ENCODE peak calls at places on chromosomes 3 and 15, in eight cellular contexts. I is tibial artery, J is ACHN, P is brain microvascular endothelial cell, V is LoVo, Q is RWPE1, G is right cardiac atrium, A is HS-5. W is an unnamed sample.

GRCh38 chr3:109125902-109126301 is 8.0 kb upstream of the MORC1 start:
- DNase-seq in A (no peak), G (no peak), J (no peak), I (no peak), P (no peak), V (peak), Q (no peak), W (no peak)

GRCh38 chr3:45613781-45614180 is 19.2 kb downstream of the LIMD1 start:
- DNase-seq in I (no peak), G (no peak), P (no peak), Q (no peak), J (no peak), A (no peak), V (no peak), W (no peak)

GRCh38 chr15:35168464-35168863 is 83.4 kb upstream of the NANOGP8 start:
- DNase-seq in I (no peak), V (no peak), Q (peak), J (peak), P (peak), A (peak), G (no peak), W (no peak)

GRCh38 chr15:58873267-58873666 is 60.2 kb downstream of the SLTM start:
- DNase-seq in J (no peak), A (peak), Q (peak), P (peak), G (no peak), I (no peak), V (no peak), W (no peak)

GRCh38 chr3:128343287-128344045 is 123.2 kb downstream of the DNAJB8 start:
- DNase-seq in P (peak), J (peak), V (peak), I (no peak), Q (peak), G (no peak), A (peak), W (no peak)

GRCh38 chr15:101288905-101289513 is 6.0 kb downstream of the SNRPA1 start:
- DNase-seq in A (no peak), I (no peak), V (peak), P (peak), G (no peak), Q (peak), J (peak), W (no peak)

GRCh38 chr3:111714305-111714704 is 119.2 kb upstream of the ZBED2 start:
- DNase-seq in P (no peak), Q (no peak), I (no peak), J (peak), G (no peak), V (no peak), A (no peak), W (no peak)

GRCh38 chr15:98067339-98067738 is 106.8 kb downstream of the ARRDC4 start:
- DNase-seq in P (no peak), J (no peak), V (no peak), A (peak), G (no peak), Q (no peak), I (no peak), W (no peak)

GRCh38 chr15:100727291-100727851 is 125.0 kb downstream of the ASB7 start:
- DNase-seq in P (no peak), Q (peak), J (no peak), A (no peak), G (no peak), I (peak), V (no peak), W (peak)

GRCh38 chr3:195907730-195908438 is 467 bp downstream of the TNK2 start:
- DNase-seq in P (no peak), J (no peak), A (no peak), G (peak), I (peak), V (no peak), Q (no peak), W (peak)

GRCh38 chr3:177126015-177126773 is 71.1 kb downstream of the TBL1XR1 start:
- DNase-seq in V (no peak), P (peak), Q (peak), G (no peak), A (peak), J (peak), I (no peak), W (no peak)

GRCh38 chr3:61847784-61848462 is 286.6 kb downstream of the PTPRG start:
- DNase-seq in V (no peak), P (no peak), A (no peak), I (peak), Q (no peak), G (peak), J (no peak), W (peak)

GRCh38 chr3:143977326-143978262 is 6.0 kb downstream of the DIPK2A start:
- DNase-seq in V (no peak), I (no peak), J (no peak), G (no peak), Q (no peak), A (no peak), P (no peak), W (no peak)

GRCh38 chr15:40046721-40047412 is 7.9 kb upstream of the SRP14 start:
- DNase-seq in I (peak), V (no peak), G (no peak), Q (peak), A (peak), J (peak), P (peak), W (peak)

GRCh38 chr3:143810866-143811265 is 37.4 kb downstream of the SLC9A9 start:
- DNase-seq in Q (no peak), G (no peak), J (no peak), V (no peak), P (no peak), A (no peak), I (no peak), W (no peak)

GRCh38 chr15:67690936-67691335 is 134.4 kb upstream of the SKOR1 start:
- DNase-seq in A (no peak), V (no peak), Q (no peak), J (peak), G (no peak), P (peak), I (no peak), W (no peak)

GRCh38 chr3:156150434-156151066 is 30.2 kb downstream of the KCNAB1 start:
- DNase-seq in Q (peak), J (peak), V (peak), A (peak), G (no peak), I (no peak), P (peak), W (peak)

GRCh38 chr3:88059380-88060160 is 515 bp downstream of the ZNF654 start:
- DNase-seq in V (peak), J (peak), G (no peak), I (peak), Q (peak), A (no peak), P (no peak), W (no peak)

GRCh38 chr3:42213417-42213816 is 52.6 kb downstream of the CCK start:
- DNase-seq in J (no peak), A (no peak), I (no peak), V (no peak), P (no peak), Q (no peak), G (no peak), W (no peak)

GRCh38 chr15:41772720-41773331 is 1.5 kb upstream of the MAPKBP1 start:
- DNase-seq in J (peak), G (no peak), I (peak), A (peak), P (peak), Q (peak), V (peak), W (no peak)

GRCh38 chr15:57572463-57572862 is 19.2 kb upstream of the MYZAP start:
- DNase-seq in P (no peak), V (no peak), J (no peak), Q (no peak), G (no peak), I (no peak), A (no peak), W (no peak)

GRCh38 chr15:37053070-37053653 is 47.2 kb downstream of the MEIS2 start:
- DNase-seq in I (no peak), J (no peak), G (no peak), A (no peak), Q (no peak), P (peak), V (no peak), W (no peak)

GRCh38 chr3:37833790-37834189 is 27.9 kb upstream of the CTDSPL start:
- DNase-seq in G (no peak), A (no peak), Q (no peak), V (no peak), I (no peak), P (no peak), J (no peak), W (no peak)

GRCh38 chr3:127660621-127661253 is 12.0 kb upstream of the ABTB1 start:
- DNase-seq in J (no peak), I (peak), A (no peak), G (no peak), P (no peak), Q (no peak), V (no peak), W (no peak)

GRCh38 chr3:102378216-102378615 is 56.6 kb upstream of the ZPLD1 start:
- DNase-seq in J (no peak), A (no peak), V (no peak), Q (peak), P (no peak), I (no peak), G (no peak), W (no peak)

GRCh38 chr15:50162988-50163718 is 18.8 kb upstream of the SLC27A2 start:
- DNase-seq in A (peak), G (no peak), I (no peak), J (peak), V (peak), P (peak), Q (no peak), W (no peak)

GRCh38 chr3:106204160-106204868 is 335.5 kb upstream of the CBLB start:
- DNase-seq in G (no peak), A (no peak), I (no peak), J (no peak), P (no peak), V (no peak), Q (no peak), W (no peak)

GRCh38 chr3:130539005-130539404 is 22.0 kb downstream of the COL6A6 start:
- DNase-seq in V (peak), Q (peak), P (peak), I (no peak), J (peak), A (no peak), G (peak), W (no peak)

GRCh38 chr3:127320529-127321121 is 32.8 kb upstream of the PRR20G start:
- DNase-seq in I (no peak), V (no peak), G (no peak), A (no peak), P (no peak), J (no peak), Q (peak), W (no peak)

GRCh38 chr3:70532806-70533205 is 220.4 kb upstream of the MDFIC2 start:
- DNase-seq in P (no peak), G (no peak), J (no peak), Q (no peak), A (no peak), V (no peak), I (no peak), W (no peak)

GRCh38 chr3:81936817-81937216 is 175.4 kb upstream of the GBE1 start:
- DNase-seq in V (no peak), J (no peak), P (no peak), A (no peak), G (no peak), Q (no peak), I (no peak), W (no peak)

GRCh38 chr3:17544632-17545031 is 197.8 kb downstream of the TBC1D5 start:
- DNase-seq in G (no peak), V (no peak), Q (no peak), A (no peak), I (no peak), J (peak), P (no peak), W (no peak)

GRCh38 chr15:96369825-96370621 is 39.5 kb downstream of the NR2F2 start:
- DNase-seq in G (no peak), P (no peak), Q (no peak), J (no peak), A (no peak), I (no peak), V (no peak), W (no peak)

GRCh38 chr15:80850941-80851451 is 71.8 kb downstream of the CEMIP start:
- DNase-seq in P (no peak), I (no peak), J (peak), V (no peak), Q (peak), A (no peak), G (no peak), W (no peak)

W was measured in right atrium auricular region.